ENCODE peak calls at places on chromosome 4, in six cellular contexts. One of them, this sample, is unnamed.

GRCh38 chr4:2102045-2102883 is 43.1 kb downstream of the NAT8L start:
- DNase-seq in body of pancreas: no peak
- DNase-seq in kidney tubule cell: no peak
- DNase-seq in C1 segment of cervical spinal cord: no peak
- DNase-seq in CD8-positive, alpha-beta T cell: no peak
- DNase-seq in stimulated activated CD8-positive, alpha-beta memory T cell treated with anti-CD3 and anti-CD28 coated beads, Interleukin-12 subunit alpha, Interleukin-12 subunit beta, amount 100 ng/mL, for 4 hours: no peak
- DNase-seq in this sample: no peak

GRCh38 chr4:185839204-185839712 is 27.3 kb upstream of the SORBS2 start:
- DNase-seq in body of pancreas: no peak
- DNase-seq in kidney tubule cell: peak; percentile 97
- DNase-seq in C1 segment of cervical spinal cord: no peak
- DNase-seq in CD8-positive, alpha-beta T cell: no peak
- DNase-seq in stimulated activated CD8-positive, alpha-beta memory T cell treated with anti-CD3 and anti-CD28 coated beads, Interleukin-12 subunit alpha, Interleukin-12 subunit beta, amount 100 ng/mL, for 4 hours: no peak
- DNase-seq in this sample: no peak

GRCh38 chr4:181646864-181647263 is 596.3 kb upstream of the TENM3 start:
- DNase-seq in body of pancreas: no peak
- DNase-seq in kidney tubule cell: no peak
- DNase-seq in C1 segment of cervical spinal cord: no peak
- DNase-seq in CD8-positive, alpha-beta T cell: no peak
- DNase-seq in stimulated activated CD8-positive, alpha-beta memory T cell treated with anti-CD3 and anti-CD28 coated beads, Interleukin-12 subunit alpha, Interleukin-12 subunit beta, amount 100 ng/mL, for 4 hours: no peak
- DNase-seq in this sample: no peak

GRCh38 chr4:54400802-54401201 is 171.7 kb downstream of the PDGFRA start:
- DNase-seq in body of pancreas: no peak
- DNase-seq in kidney tubule cell: peak; percentile 11
- DNase-seq in C1 segment of cervical spinal cord: no peak
- DNase-seq in CD8-positive, alpha-beta T cell: no peak
- DNase-seq in stimulated activated CD8-positive, alpha-beta memory T cell treated with anti-CD3 and anti-CD28 coated beads, Interleukin-12 subunit alpha, Interleukin-12 subunit beta, amount 100 ng/mL, for 4 hours: no peak
- DNase-seq in this sample: no peak

GRCh38 chr4:113682730-113683129 is 78.8 kb downstream of the CAMK2D start:
- DNase-seq in body of pancreas: no peak
- DNase-seq in kidney tubule cell: peak; percentile 25
- DNase-seq in C1 segment of cervical spinal cord: no peak
- DNase-seq in CD8-positive, alpha-beta T cell: no peak
- DNase-seq in stimulated activated CD8-positive, alpha-beta memory T cell treated with anti-CD3 and anti-CD28 coated beads, Interleukin-12 subunit alpha, Interleukin-12 subunit beta, amount 100 ng/mL, for 4 hours: no peak
- DNase-seq in this sample: no peak

GRCh38 chr4:47930971-47931804 is 16.8 kb upstream of the NFXL1 start:
- DNase-seq in body of pancreas: no peak
- DNase-seq in kidney tubule cell: peak; percentile 48
- DNase-seq in C1 segment of cervical spinal cord: no peak
- DNase-seq in CD8-positive, alpha-beta T cell: no peak
- DNase-seq in stimulated activated CD8-positive, alpha-beta memory T cell treated with anti-CD3 and anti-CD28 coated beads, Interleukin-12 subunit alpha, Interleukin-12 subunit beta, amount 100 ng/mL, for 4 hours: no peak
- DNase-seq in this sample: no peak

GRCh38 chr4:101471201-101471600 is 123.9 kb upstream of the PPP3CA start:
- DNase-seq in body of pancreas: no peak
- DNase-seq in kidney tubule cell: no peak
- DNase-seq in C1 segment of cervical spinal cord: no peak
- DNase-seq in CD8-positive, alpha-beta T cell: no peak
- DNase-seq in stimulated activated CD8-positive, alpha-beta memory T cell treated with anti-CD3 and anti-CD28 coated beads, Interleukin-12 subunit alpha, Interleukin-12 subunit beta, amount 100 ng/mL, for 4 hours: no peak
- DNase-seq in this sample: no peak

GRCh38 chr4:122827258-122827887 is 742 bp downstream of the FGF2 start:
- DNase-seq in body of pancreas: peak; percentile 14
- DNase-seq in kidney tubule cell: peak; percentile 44
- DNase-seq in C1 segment of cervical spinal cord: no peak
- DNase-seq in CD8-positive, alpha-beta T cell: no peak
- DNase-seq in stimulated activated CD8-positive, alpha-beta memory T cell treated with anti-CD3 and anti-CD28 coated beads, Interleukin-12 subunit alpha, Interleukin-12 subunit beta, amount 100 ng/mL, for 4 hours: no peak
- DNase-seq in this sample: peak; percentile 27

GRCh38 chr4:1469596-1470392 is 63.6 kb upstream of the NKX1-1 start:
- DNase-seq in body of pancreas: no peak
- DNase-seq in kidney tubule cell: peak; percentile 9
- DNase-seq in C1 segment of cervical spinal cord: no peak
- DNase-seq in CD8-positive, alpha-beta T cell: no peak
- DNase-seq in stimulated activated CD8-positive, alpha-beta memory T cell treated with anti-CD3 and anti-CD28 coated beads, Interleukin-12 subunit alpha, Interleukin-12 subunit beta, amount 100 ng/mL, for 4 hours: no peak
- DNase-seq in this sample: no peak

GRCh38 chr4:41814565-41814964 is 66.0 kb upstream of the PHOX2B start:
- DNase-seq in body of pancreas: peak; percentile 18
- DNase-seq in kidney tubule cell: peak; percentile 55
- DNase-seq in C1 segment of cervical spinal cord: no peak
- DNase-seq in CD8-positive, alpha-beta T cell: no peak
- DNase-seq in stimulated activated CD8-positive, alpha-beta memory T cell treated with anti-CD3 and anti-CD28 coated beads, Interleukin-12 subunit alpha, Interleukin-12 subunit beta, amount 100 ng/mL, for 4 hours: no peak
- DNase-seq in this sample: no peak

GRCh38 chr4:26412381-26413372 is 77.6 kb downstream of the CCKAR start:
- DNase-seq in body of pancreas: peak; percentile 68
- DNase-seq in kidney tubule cell: no peak
- DNase-seq in C1 segment of cervical spinal cord: no peak
- DNase-seq in CD8-positive, alpha-beta T cell: no peak
- DNase-seq in stimulated activated CD8-positive, alpha-beta memory T cell treated with anti-CD3 and anti-CD28 coated beads, Interleukin-12 subunit alpha, Interleukin-12 subunit beta, amount 100 ng/mL, for 4 hours: no peak
- DNase-seq in this sample: no peak

GRCh38 chr4:144562019-144562740 is 83.8 kb upstream of the HHIP start:
- DNase-seq in body of pancreas: no peak
- DNase-seq in kidney tubule cell: peak; percentile 81
- DNase-seq in C1 segment of cervical spinal cord: no peak
- DNase-seq in CD8-positive, alpha-beta T cell: no peak
- DNase-seq in stimulated activated CD8-positive, alpha-beta memory T cell treated with anti-CD3 and anti-CD28 coated beads, Interleukin-12 subunit alpha, Interleukin-12 subunit beta, amount 100 ng/mL, for 4 hours: no peak
- DNase-seq in this sample: no peak

GRCh38 chr4:176187610-176188009 is 7.8 kb downstream of the SPATA4 start:
- DNase-seq in body of pancreas: no peak
- DNase-seq in kidney tubule cell: peak; percentile 88
- DNase-seq in C1 segment of cervical spinal cord: no peak
- DNase-seq in CD8-positive, alpha-beta T cell: no peak
- DNase-seq in stimulated activated CD8-positive, alpha-beta memory T cell treated with anti-CD3 and anti-CD28 coated beads, Interleukin-12 subunit alpha, Interleukin-12 subunit beta, amount 100 ng/mL, for 4 hours: no peak
- DNase-seq in this sample: no peak

GRCh38 chr4:1851575-1852415 is 4.2 kb downstream of the LETM1 start:
- DNase-seq in body of pancreas: peak; percentile 31
- DNase-seq in kidney tubule cell: peak; percentile 71
- DNase-seq in C1 segment of cervical spinal cord: no peak
- DNase-seq in CD8-positive, alpha-beta T cell: no peak
- DNase-seq in stimulated activated CD8-positive, alpha-beta memory T cell treated with anti-CD3 and anti-CD28 coated beads, Interleukin-12 subunit alpha, Interleukin-12 subunit beta, amount 100 ng/mL, for 4 hours: no peak
- DNase-seq in this sample: no peak

This sample was measured in posterior cingulate gyrus.